ENCODE peak calls at places on chromosome X, in five cellular contexts. One of them, this sample, is unnamed.

GRCh38 chrX:44874481-44875184 is 1.6 kb downstream of the KDM6A start:
- DNase-seq in NCI-H774: peak
- DNase-seq in COR-L47: no peak
- DNase-seq in H4: peak
- DNase-seq in naive thymus-derived CD8-positive, alpha-beta T cell: peak
- DNase-seq in this sample: no peak

GRCh38 chrX:11447418-11447817 is 154.2 kb downstream of the AMELX start:
- DNase-seq in NCI-H774: no peak
- DNase-seq in COR-L47: no peak
- DNase-seq in H4: no peak
- DNase-seq in naive thymus-derived CD8-positive, alpha-beta T cell: no peak
- DNase-seq in this sample: no peak

GRCh38 chrX:1330605-1331004 is 6.0 kb upstream of the IL3RA start:
- DNase-seq in NCI-H774: no peak
- DNase-seq in COR-L47: no peak
- DNase-seq in H4: no peak
- DNase-seq in naive thymus-derived CD8-positive, alpha-beta T cell: no peak
- DNase-seq in this sample: no peak

GRCh38 chrX:147533426-147533825 is 378.3 kb upstream of the FMR1 start:
- DNase-seq in NCI-H774: no peak
- DNase-seq in COR-L47: no peak
- DNase-seq in H4: no peak
- DNase-seq in naive thymus-derived CD8-positive, alpha-beta T cell: no peak
- DNase-seq in this sample: no peak

GRCh38 chrX:67545772-67546495 is 2.1 kb downstream of the AR start:
- DNase-seq in NCI-H774: no peak
- DNase-seq in COR-L47: no peak
- DNase-seq in H4: peak
- DNase-seq in naive thymus-derived CD8-positive, alpha-beta T cell: no peak
- DNase-seq in this sample: peak

GRCh38 chrX:15165832-15166231 is 104.1 kb downstream of the ASB9 start:
- DNase-seq in NCI-H774: no peak
- DNase-seq in COR-L47: no peak
- DNase-seq in H4: no peak
- DNase-seq in naive thymus-derived CD8-positive, alpha-beta T cell: no peak
- DNase-seq in this sample: no peak

GRCh38 chrX:51641421-51642021 is 22.8 kb upstream of the CENPVL3 start:
- DNase-seq in NCI-H774: peak
- DNase-seq in COR-L47: peak
- DNase-seq in H4: peak
- DNase-seq in naive thymus-derived CD8-positive, alpha-beta T cell: no peak
- DNase-seq in this sample: peak

GRCh38 chrX:150049647-150050046 is 111.4 kb upstream of the EOLA2 start:
- DNase-seq in NCI-H774: no peak
- DNase-seq in COR-L47: no peak
- DNase-seq in H4: peak
- DNase-seq in naive thymus-derived CD8-positive, alpha-beta T cell: no peak
- DNase-seq in this sample: no peak

GRCh38 chrX:24150051-24150790 is 692 bp downstream of the ZFX start:
- DNase-seq in NCI-H774: peak
- DNase-seq in COR-L47: peak
- DNase-seq in H4: peak
- DNase-seq in naive thymus-derived CD8-positive, alpha-beta T cell: peak
- DNase-seq in this sample: peak

GRCh38 chrX:4809571-4809970 is 1096.1 kb upstream of the PRKX start:
- DNase-seq in NCI-H774: no peak
- DNase-seq in COR-L47: no peak
- DNase-seq in H4: no peak
- DNase-seq in naive thymus-derived CD8-positive, alpha-beta T cell: no peak
- DNase-seq in this sample: no peak

GRCh38 chrX:120568047-120568446 is 7.3 kb upstream of the CUL4B start:
- DNase-seq in NCI-H774: no peak
- DNase-seq in COR-L47: no peak
- DNase-seq in H4: no peak
- DNase-seq in naive thymus-derived CD8-positive, alpha-beta T cell: no peak
- DNase-seq in this sample: no peak

GRCh38 chrX:45849261-45849660 is 648.6 kb upstream of the DIPK2B start:
- DNase-seq in NCI-H774: peak
- DNase-seq in COR-L47: no peak
- DNase-seq in H4: peak
- DNase-seq in naive thymus-derived CD8-positive, alpha-beta T cell: no peak
- DNase-seq in this sample: no peak

GRCh38 chrX:30822719-30823118 is 66.3 kb downstream of the TAB3 start:
- DNase-seq in NCI-H774: no peak
- DNase-seq in COR-L47: no peak
- DNase-seq in H4: no peak
- DNase-seq in naive thymus-derived CD8-positive, alpha-beta T cell: no peak
- DNase-seq in this sample: no peak

GRCh38 chrX:9644335-9644734 is 121.3 kb downstream of the GPR143 start:
- DNase-seq in NCI-H774: no peak
- DNase-seq in COR-L47: no peak
- DNase-seq in H4: no peak
- DNase-seq in naive thymus-derived CD8-positive, alpha-beta T cell: peak
- DNase-seq in this sample: no peak

GRCh38 chrX:134551365-134552095 is 91.6 kb downstream of the HPRT1 start:
- DNase-seq in NCI-H774: no peak
- DNase-seq in COR-L47: no peak
- DNase-seq in H4: no peak
- DNase-seq in naive thymus-derived CD8-positive, alpha-beta T cell: no peak
- DNase-seq in this sample: no peak

This sample was measured in WTC11.